ENCODE peak calls at places on chromosomes 1 and 21, in four cellular contexts. Y is tibial nerve, S is left ventricle myocardium inferior, D is ovary. B is an unnamed sample.

GRCh38 chr1:231778009-231778719 is 151.6 kb downstream of the DISC1 start:
- DNase-seq in D (no peak), Y (peak), S (peak), B (peak)

GRCh38 chr21:42174173-42174572 is 44.8 kb upstream of the ABCG1 start:
- DNase-seq in Y (no peak), S (no peak), D (no peak), B (no peak)

GRCh38 chr1:2232916-2233438 is 4.9 kb downstream of the SKI start:
- DNase-seq in D (no peak), Y (no peak), S (no peak), B (no peak)

GRCh38 chr21:35852820-35853219 is 207.5 kb downstream of the SETD4 start:
- DNase-seq in D (no peak), S (no peak), Y (no peak), B (no peak)

GRCh38 chr21:46082638-46083270 is 15.2 kb upstream of the COL6A2 start:
- DNase-seq in S (no peak), Y (no peak), D (peak), B (no peak)

GRCh38 chr1:147167361-147167760 is 4.9 kb downstream of the PRKAB2 start:
- DNase-seq in D (no peak), Y (no peak), S (no peak), B (peak)

GRCh38 chr1:27773732-27774445 is 870 bp downstream of the STX12 start:
- DNase-seq in Y (peak), S (no peak), D (no peak), B (peak)

GRCh38 chr1:145758575-145758974 is 39.3 kb downstream of the CD160 start:
- DNase-seq in D (no peak), S (no peak), Y (no peak), B (peak)

GRCh38 chr1:36151845-36152203 is 2.5 kb upstream of the TRAPPC3 start:
- DNase-seq in D (peak), Y (no peak), S (no peak), B (no peak)

GRCh38 chr1:51301844-51302162 is 28.6 kb downstream of the TTC39A start:
- DNase-seq in Y (no peak), S (no peak), D (no peak), B (no peak)

GRCh38 chr1:160813215-160813614 is 17.2 kb downstream of the LY9 start:
- DNase-seq in D (no peak), S (no peak), Y (no peak), B (no peak)

GRCh38 chr1:30286984-30287839 is 436.2 kb downstream of the MATN1 start:
- DNase-seq in S (no peak), D (no peak), Y (no peak), B (no peak)

GRCh38 chr1:56132520-56132919 is 446.8 kb downstream of the PLPP3 start:
- DNase-seq in S (no peak), D (no peak), Y (no peak), B (no peak)

GRCh38 chr1:174221681-174222080 is 62.4 kb downstream of the RABGAP1L start:
- DNase-seq in Y (no peak), S (no peak), D (no peak), B (no peak)

GRCh38 chr1:115117303-115117702 is 28.0 kb upstream of the TSPAN2 start:
- DNase-seq in Y (no peak), S (no peak), D (no peak), B (no peak)

GRCh38 chr1:43021547-43022474 is 63.1 kb upstream of the SLC2A1 start:
- DNase-seq in S (no peak), Y (no peak), D (no peak), B (no peak)

GRCh38 chr1:58573705-58574591 is 3.1 kb downstream of the TACSTD2 start:
- DNase-seq in S (no peak), Y (no peak), D (no peak), B (no peak)

GRCh38 chr1:112439592-112439991 is 43.6 kb downstream of the CTTNBP2NL start:
- DNase-seq in S (no peak), Y (no peak), D (no peak), B (no peak)

GRCh38 chr1:6694126-6694713 is 7.4 kb downstream of the DNAJC11 start:
- DNase-seq in Y (no peak), D (no peak), S (no peak), B (no peak)

DNA sequence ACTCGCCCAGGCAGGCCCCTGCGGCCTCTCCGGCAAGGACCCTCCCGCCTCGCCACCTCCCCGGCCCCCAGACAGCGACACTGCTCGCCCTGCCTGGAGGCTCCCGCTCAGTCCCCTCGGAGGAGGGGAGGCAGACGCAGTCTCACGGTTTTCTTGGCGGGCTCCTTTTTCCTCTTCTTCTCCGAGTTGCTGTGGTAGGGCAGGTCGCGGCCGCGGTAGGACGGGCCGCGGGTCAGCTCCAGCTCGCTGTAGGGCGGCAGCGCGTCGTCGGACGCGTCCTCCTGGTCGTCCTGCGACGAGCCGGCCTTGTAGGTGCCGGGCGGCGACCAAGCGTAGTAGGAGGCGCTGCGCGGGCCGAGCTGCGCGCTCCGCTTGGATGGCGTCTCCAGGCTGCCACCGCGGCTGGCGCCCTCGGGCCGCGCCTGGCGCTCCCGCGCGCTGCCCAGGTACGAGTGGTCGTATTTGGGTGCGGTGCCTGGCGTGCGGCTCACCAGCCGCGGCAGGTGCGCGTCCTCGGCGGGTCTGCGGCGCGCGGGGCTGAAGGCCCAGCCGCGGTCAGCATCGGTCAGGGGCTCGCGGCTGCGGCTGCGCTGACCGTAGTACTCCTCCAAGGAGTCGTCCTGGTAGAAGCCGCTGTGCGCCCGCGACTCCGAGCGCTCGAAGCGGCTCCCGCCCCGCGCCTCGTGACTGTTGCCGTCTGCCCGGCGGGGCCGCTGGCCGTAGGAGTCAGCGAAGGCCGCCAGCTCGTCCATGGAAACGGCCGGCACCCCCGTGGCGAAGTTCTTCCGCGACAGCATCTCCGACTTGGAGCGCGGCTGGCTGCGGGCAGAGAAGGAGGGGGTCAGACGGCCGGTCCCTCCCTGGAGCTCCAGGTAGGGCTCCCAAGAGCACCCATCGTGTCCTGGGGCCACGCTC is 44.8 kb upstream of the TADA1 start:
- DNase-seq in S (no peak), Y (no peak), D (no peak), B (no peak)
- H3K4me3 ChIP-seq in S (peak), Y (no peak), D (peak), B (no peak)

GRCh38 chr1:219724440-219724839 is 111.5 kb upstream of the ZC3H11B start:
- DNase-seq in D (no peak), Y (no peak), S (no peak), B (no peak)
- TF ChIP-seq CTCF in D (no peak), Y (no peak), S (no peak), B (no peak)

GRCh38 chr21:33207471-33208149 is 22.1 kb upstream of the IFNAR2 start:
- DNase-seq in S (no peak), D (no peak), Y (no peak), B (no peak)

GRCh38 chr21:33203371-33203724 is 26.4 kb upstream of the IFNAR2 start:
- DNase-seq in D (no peak), Y (no peak), S (no peak), B (no peak)

GRCh38 chr21:33202464-33203363 is 27.0 kb upstream of the IFNAR2 start:
- DNase-seq in Y (no peak), S (no peak), D (no peak), B (no peak)

GRCh38 chr21:33206771-33207290 is 22.9 kb upstream of the IFNAR2 start:
- DNase-seq in D (no peak), S (no peak), Y (no peak), B (no peak)

DNA sequence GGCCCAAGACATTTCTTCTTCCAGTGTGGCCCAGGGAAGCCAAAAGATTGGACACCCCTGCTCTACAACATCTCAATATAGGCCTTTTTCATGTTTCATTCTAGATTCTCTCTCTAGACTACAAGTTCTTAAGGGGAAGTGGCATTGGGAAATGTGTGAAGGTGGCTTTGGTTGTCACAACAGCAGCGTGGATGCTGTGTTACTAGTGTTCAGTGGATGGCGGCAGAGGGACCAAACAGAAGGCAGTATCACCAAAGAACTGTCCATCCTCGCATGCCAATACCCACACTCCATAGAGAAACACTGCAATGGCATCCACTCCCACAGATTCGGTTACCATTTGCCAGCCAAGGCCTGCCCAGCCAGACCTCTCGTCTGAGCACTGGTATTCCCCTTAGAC is 24.3 kb upstream of the IFNAR2 start:
- DNase-seq in D (no peak), Y (no peak), S (no peak), B (no peak)
- H3K4me3 ChIP-seq in D (no peak), Y (no peak), S (no peak), B (no peak)

DNA sequence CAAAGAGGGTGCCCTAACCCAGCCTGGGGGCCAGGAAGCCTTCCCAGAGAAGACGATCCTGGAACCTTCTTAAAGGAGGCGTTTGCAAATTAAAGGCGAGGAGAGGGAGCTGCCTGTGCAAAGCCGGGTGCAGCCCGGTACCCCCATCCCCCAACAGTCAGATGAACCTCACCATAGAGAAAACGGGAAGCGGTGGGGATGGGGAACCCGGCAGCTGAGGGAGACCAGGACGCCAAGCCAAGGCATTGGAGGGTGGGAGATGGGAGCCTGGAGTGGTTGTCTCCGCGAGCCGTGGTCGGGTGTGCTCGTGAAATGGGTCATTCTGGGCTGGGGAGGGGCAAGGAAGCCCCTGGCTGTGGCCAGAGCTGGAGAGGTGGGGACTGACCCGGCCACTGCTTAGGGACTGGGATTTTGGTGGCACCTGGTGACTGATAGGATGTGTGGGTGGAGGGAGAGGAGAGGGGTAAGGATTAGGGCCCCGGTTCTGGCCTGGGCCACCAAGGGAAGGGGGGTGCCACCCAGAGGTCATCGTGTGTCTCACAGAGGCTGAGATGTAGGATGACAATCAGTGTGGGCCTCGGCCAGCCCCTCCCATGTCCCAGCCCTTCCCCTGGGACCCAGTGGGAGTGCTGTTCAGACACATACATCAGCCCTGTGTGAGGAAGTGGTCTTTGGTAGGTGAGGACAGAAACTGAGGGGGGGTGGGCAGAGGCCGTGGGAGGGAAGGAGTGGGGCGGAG is 662 bp upstream of the PADI2 start:
- DNase-seq in Y (no peak), S (no peak), D (no peak), B (no peak)
- TF ChIP-seq CTCF in Y (no peak), S (no peak), D (no peak), B (no peak)

GRCh38 chr1:18630511-18631495 is at the start of gene PAX7:
- DNase-seq in Y (no peak), S (no peak), D (no peak), B (no peak)
- H3K4me3 ChIP-seq in Y (no peak), S (peak), D (no peak), B (no peak)

GRCh38 chr1:208942394-208942793 is 641.1 kb upstream of the CAMK1G start:
- DNase-seq in D (no peak), Y (no peak), S (no peak), B (no peak)
- TF ChIP-seq CTCF in D (no peak), Y (no peak), S (no peak), B (no peak)

GRCh38 chr1:220888665-220888986 is 9.4 kb downstream of the HLX start:
- DNase-seq in Y (no peak), S (no peak), D (no peak), B (no peak)

GRCh38 chr1:220887202-220887867 is 8.1 kb downstream of the HLX start:
- DNase-seq in S (no peak), D (no peak), Y (no peak), B (peak)

GRCh38 chr1:220889333-220889732 is 10.1 kb downstream of the HLX start:
- DNase-seq in Y (no peak), S (no peak), D (no peak), B (no peak)

GRCh38 chr1:220886470-220887201 is 7.4 kb downstream of the HLX start:
- DNase-seq in S (no peak), D (no peak), Y (no peak), B (no peak)

GRCh38 chr1:220887868-220888664 is 8.8 kb downstream of the HLX start:
- DNase-seq in S (no peak), D (no peak), Y (no peak), B (peak)
- H3K4me3 ChIP-seq in S (peak), D (peak), Y (peak), B (peak)

GRCh38 chr1:3469104-3469848 is 14.8 kb downstream of the ARHGEF16 start:
- DNase-seq in Y (no peak), S (peak), D (no peak), B (no peak)
- TF ChIP-seq CTCF in Y (no peak), S (no peak), D (no peak), B (no peak)